ENCODE peak calls at places on chromosomes 7 and 10, in four cellular contexts. B is H9, E is IMR-90, K is H1. L is an unnamed sample.

GRCh38 chr10:30437039-30437781 is 3.2 kb downstream of the MAP3K8 start:
- DNase-seq in E (peak; percentile 75), B (no peak), K (no peak), L (peak; percentile 69)

GRCh38 chr7:121275204-121275603 is 53.6 kb upstream of the WNT16 start:
- DNase-seq in B (no peak), E (no peak), K (no peak), L (no peak)

GRCh38 chr7:102412548-102412947 is 16.4 kb downstream of the PRKRIP1 start:
- DNase-seq in K (peak; percentile 76), B (peak; percentile 53), E (peak; percentile 13), L (peak; percentile 47)

GRCh38 chr7:1713502-1714484 is 43.7 kb downstream of the ELFN1 start:
- DNase-seq in K (no peak), B (peak; percentile 75), E (no peak), L (peak; percentile 82)

GRCh38 chr7:44990520-44991023 is 9.4 kb upstream of the CCM2 start:
- DNase-seq in K (no peak), E (peak; percentile 77), B (no peak), L (no peak)

GRCh38 chr7:98051118-98051744 is 55.4 kb upstream of the LMTK2 start:
- DNase-seq in B (peak; percentile 96), E (no peak), K (peak; percentile 97), L (peak; percentile 89)

GRCh38 chr7:15306286-15306685 is 255.5 kb downstream of the AGMO start:
- DNase-seq in B (no peak), K (no peak), E (no peak), L (no peak)

GRCh38 chr10:93548376-93549071 is 17.9 kb upstream of the FFAR4 start:
- DNase-seq in E (peak; percentile 75), K (no peak), B (no peak), L (no peak)

GRCh38 chr7:64879800-64880199 is 23.3 kb upstream of the ZNF273 start:
- DNase-seq in B (peak; percentile 4), K (no peak), E (no peak), L (no peak)

GRCh38 chr7:102978280-102978679 is 65.5 kb downstream of the LRRC17 start:
- DNase-seq in B (no peak), E (peak; percentile 82), K (no peak), L (peak; percentile 62)

GRCh38 chr7:84245831-84246230 is 51.2 kb upstream of the SEMA3A start:
- DNase-seq in E (no peak), K (no peak), B (peak; percentile 63), L (peak; percentile 59)

GRCh38 chr10:125768217-125768616 is 7.4 kb downstream of the MMP21 start:
- DNase-seq in B (no peak), K (no peak), E (peak; percentile 8), L (peak; percentile 14)

GRCh38 chr7:102119213-102119651 is 167.4 kb upstream of the SH2B2 start:
- DNase-seq in K (no peak), E (peak; percentile 15), B (no peak), L (no peak)

GRCh38 chr10:35390843-35391152 is 54.5 kb downstream of the CCNY start:
- DNase-seq in B (no peak), K (no peak), E (no peak), L (no peak)

GRCh38 chr10:43610636-43611035 is 4.4 kb downstream of the ZNF485 start:
- DNase-seq in E (peak; percentile 43), K (no peak), B (no peak), L (no peak)

GRCh38 chr10:71084061-71084817 is 128.1 kb upstream of the UNC5B start:
- DNase-seq in K (peak; percentile 42), E (no peak), B (peak; percentile 18), L (no peak)

GRCh38 chr7:25771491-25771890 is 380.5 kb upstream of the NFE2L3 start:
- DNase-seq in E (no peak), B (no peak), K (no peak), L (no peak)

GRCh38 chr10:29532256-29532878 is 102.4 kb downstream of the SVIL start:
- DNase-seq in K (no peak), E (no peak), B (no peak), L (no peak)

GRCh38 chr10:6211341-6212265 is 8.9 kb downstream of the PFKFB3 start:
- DNase-seq in K (peak; percentile 50), B (peak; percentile 27), E (peak; percentile 46), L (peak; percentile 44)

GRCh38 chr7:3154881-3155494 is 111.3 kb upstream of the CARD11 start:
- DNase-seq in E (peak; percentile 48), K (no peak), B (no peak), L (peak; percentile 54)

GRCh38 chr10:36526045-36526444 is 599.4 kb upstream of the ANKRD30A start:
- DNase-seq in B (no peak), K (no peak), E (no peak), L (no peak)
- H3K56ac ChIP-seq in B (no peak overlapping the region), K (no peak overlapping the region), E (no peak overlapping the region), L (no peak overlapping the region)

GRCh38 chr7:135771961-135772638 is 23.5 kb upstream of the FAM180A start:
- DNase-seq in K (no peak), B (no peak), E (peak; percentile 90), L (peak; percentile 46)
- H3K4me1 ChIP-seq in K (no peaks in the 10 kb centered on the region), B (peaks cover 3% of the 10 kb centered on the region), E (peaks cover 16% of the 10 kb centered on the region), L (peaks cover 3% of the 10 kb centered on the region)

GRCh38 chr7:107169120-107170050 is 582 bp downstream of the HBP1 start:
- DNase-seq in E (peak; percentile 96), B (peak; percentile 97), K (peak; percentile 94), L (peak; percentile 98)
- H2BK5ac ChIP-seq in E (peak overlapping the region; percentile 79), B (peak overlapping the region; percentile 21), K (peak overlapping the region; percentile 89), L (no peak overlapping the region)

GRCh38 chr10:58621379-58622077 is 108.9 kb downstream of the BICC1 start:
- DNase-seq in K (no peak), B (no peak), E (no peak), L (no peak)
- H3K56ac ChIP-seq in K (no peak overlapping the region), B (no peak overlapping the region), E (no peak overlapping the region), L (no peak overlapping the region)

GRCh38 chr7:11750191-11750590 is 81.8 kb downstream of the THSD7A start:
- DNase-seq in B (no peak), E (no peak), K (no peak), L (no peak)

GRCh38 chr7:11753441-11753840 is 78.6 kb downstream of the THSD7A start:
- DNase-seq in B (no peak), K (no peak), E (no peak), L (peak; percentile 9)

GRCh38 chr7:11749629-11750028 is 82.4 kb downstream of the THSD7A start:
- DNase-seq in K (no peak), E (no peak), B (no peak), L (peak; percentile 4)

GRCh38 chr7:11751807-11752389 is 80.1 kb downstream of the THSD7A start:
- DNase-seq in K (no peak), B (no peak), E (no peak), L (peak; percentile 7)

DNA sequence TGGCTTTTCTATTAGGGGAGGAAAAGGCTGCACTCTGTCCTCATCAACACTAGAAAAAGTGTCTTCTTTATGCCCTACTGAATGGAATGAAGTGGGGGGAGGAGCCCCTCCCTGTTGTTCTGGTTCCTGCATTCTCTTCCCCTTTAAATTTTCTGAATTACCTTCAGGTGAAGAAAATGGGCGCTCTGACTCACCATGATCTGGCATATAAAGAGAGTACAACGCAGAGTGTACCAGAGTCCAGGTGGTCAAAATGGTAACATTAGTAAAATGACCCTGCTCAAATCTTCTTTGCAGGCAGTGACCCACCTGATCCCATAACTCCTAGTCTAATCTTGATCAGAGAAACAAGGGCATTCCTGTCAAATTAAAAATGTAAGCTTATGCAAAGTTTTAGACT is 80.7 kb downstream of the THSD7A start:
- DNase-seq in K (no peak), E (no peak), B (no peak), L (no peak)
- H3K4me1 ChIP-seq in K (no peaks in the 10 kb centered on the region), E (no peaks in the 10 kb centered on the region), B (no peaks in the 10 kb centered on the region), L (no peaks in the 10 kb centered on the region)

GRCh38 chr10:79400567-79401004 is 44.8 kb downstream of the ZCCHC24 start:
- DNase-seq in K (peak; percentile 89), E (no peak), B (peak; percentile 60), L (peak; percentile 57)

GRCh38 chr10:79397575-79398303 is 47.7 kb downstream of the ZCCHC24 start:
- DNase-seq in E (peak; percentile 35), B (no peak), K (no peak), L (no peak)

GRCh38 chr10:79399242-79399831 is 46.1 kb downstream of the ZCCHC24 start:
- DNase-seq in B (peak; percentile 80), K (peak; percentile 69), E (peak; percentile 95), L (peak; percentile 87)

GRCh38 chr10:79397051-79397450 is 48.4 kb downstream of the ZCCHC24 start:
- DNase-seq in E (no peak), K (no peak), B (no peak), L (no peak)

DNA sequence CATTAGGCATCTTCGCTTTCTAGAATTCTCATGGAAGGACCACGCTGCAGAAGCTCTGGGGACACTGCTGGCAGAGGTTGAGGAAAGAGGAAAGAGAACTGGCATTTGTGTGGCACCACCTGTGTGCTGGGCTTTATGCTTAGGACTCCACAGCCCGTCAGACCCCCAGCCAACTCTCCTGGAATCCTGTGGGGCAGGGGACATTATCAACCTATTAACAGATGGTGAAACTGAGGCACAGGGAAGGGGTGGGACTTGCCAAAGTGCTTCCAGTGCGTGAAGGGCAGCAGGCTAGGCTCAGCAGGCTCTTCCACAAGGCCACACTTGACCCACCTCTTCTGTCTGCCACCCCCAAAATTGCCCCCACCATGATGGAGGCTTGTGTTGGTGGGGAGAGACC is 46.8 kb downstream of the ZCCHC24 start:
- DNase-seq in E (no peak), B (no peak), K (no peak), L (no peak)
- H2BK5ac ChIP-seq in E (peak overlapping the region; percentile 98), B (no peak overlapping the region), K (no peak overlapping the region), L (no peak overlapping the region)

DNA sequence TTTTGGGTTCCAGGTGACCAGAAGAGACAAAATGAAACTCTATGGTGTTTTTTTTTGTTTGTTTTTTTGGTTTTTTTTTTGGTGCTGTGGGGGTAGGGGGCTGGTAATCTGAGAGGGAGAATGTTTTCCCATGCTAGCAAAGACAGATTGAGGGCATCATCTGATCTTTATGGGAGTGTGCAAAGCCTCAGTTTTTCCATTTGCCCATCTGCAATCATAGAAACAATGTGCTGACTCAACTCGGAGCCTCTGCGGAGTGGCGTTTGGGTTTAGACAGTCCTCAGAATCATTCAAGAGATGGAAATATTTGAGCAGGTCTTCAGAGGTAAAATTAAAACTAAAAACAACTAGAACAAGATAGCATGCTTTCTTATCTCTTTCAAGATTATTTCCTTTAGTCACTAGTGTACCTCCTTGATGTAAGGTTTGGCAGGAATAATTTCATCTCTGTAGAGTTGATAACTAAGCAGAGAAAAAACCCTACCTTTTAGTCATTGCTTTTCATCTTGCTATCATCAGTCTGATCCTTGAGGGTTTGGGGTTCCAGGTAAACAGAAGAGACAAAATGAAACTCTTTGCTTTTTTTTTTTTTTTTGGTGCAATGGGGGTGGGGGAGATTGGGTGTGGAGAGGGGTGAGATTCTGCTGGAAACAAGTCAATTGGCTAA is 18.0 kb downstream of the CNNM2 start:
- DNase-seq in E (no peak), K (no peak), B (no peak), L (no peak)
- H3K56ac ChIP-seq in E (no peak overlapping the region), K (no peak overlapping the region), B (no peak overlapping the region), L (no peak overlapping the region)

GRCh38 chr10:102242118-102242485 is 790 bp upstream of the PITX3 start:
- DNase-seq in K (no peak), E (no peak), B (no peak), L (no peak)
- H3K4me1 ChIP-seq in K (peaks cover 4% of the 10 kb centered on the region), E (peaks cover 12% of the 10 kb centered on the region), B (no peaks in the 10 kb centered on the region), L (peaks cover 10% of the 10 kb centered on the region)

L was measured in mesendoderm.